ENCODE peak calls at places on chromosomes 7 and 10, in five cellular contexts. C, L, N, R and G are unnamed samples.

GRCh38 chr7:116101709-116102108 is 71.1 kb upstream of the TFEC start:
- DNase-seq in C (no peak), L (no peak), N (no peak), R (no peak), G (peak; percentile 11)

GRCh38 chr10:89342219-89342966 is 14.6 kb downstream of the IFIT3 start:
- DNase-seq in C (peak; percentile 90), L (no peak), N (no peak), R (peak; percentile 69), G (peak; percentile 71)

GRCh38 chr10:91613411-91614253 is 19.2 kb downstream of the PPP1R3C start:
- DNase-seq in C (no peak), L (no peak), N (no peak), R (peak; percentile 98), G (peak; percentile 98)

GRCh38 chr10:17758200-17758599 is 6.2 kb downstream of the TMEM236 start:
- DNase-seq in C (no peak), L (no peak), N (no peak), R (no peak), G (peak; percentile 11)

GRCh38 chr7:22444181-22444966 is 55.6 kb downstream of the STEAP1B start:
- DNase-seq in C (no peak), L (peak; percentile 74), N (peak; percentile 43), R (no peak), G (no peak)

GRCh38 chr7:102193806-102194205 is 92.9 kb upstream of the SH2B2 start:
- DNase-seq in C (no peak), L (no peak), N (no peak), R (no peak), G (peak; percentile 2)

GRCh38 chr10:348456-348855 is 213.2 kb downstream of the ZMYND11 start:
- DNase-seq in C (no peak), L (no peak), N (peak; percentile 22), R (no peak), G (no peak)

GRCh38 chr10:4174197-4174596 is 389.2 kb upstream of the KLF6 start:
- DNase-seq in C (no peak), L (no peak), N (no peak), R (no peak), G (peak; percentile 6)

GRCh38 chr7:100583132-100584045 is 2.5 kb downstream of the LRCH4 start:
- DNase-seq in C (no peak), L (peak; percentile 6), N (peak; percentile 61), R (no peak), G (peak; percentile 70)

GRCh38 chr7:154909241-154910105 is 93.5 kb downstream of the PAXIP1 start:
- DNase-seq in C (no peak), L (no peak), N (no peak), R (no peak), G (no peak)

GRCh38 chr10:47438857-47439474 is 44.9 kb downstream of the ANXA8 start:
- DNase-seq in C (no peak), L (peak; percentile 62), N (peak; percentile 82), R (peak; percentile 20), G (peak; percentile 48)

GRCh38 chr7:55129409-55130078 is 110.7 kb downstream of the EGFR start:
- DNase-seq in C (no peak), L (no peak), N (no peak), R (no peak), G (peak; percentile 73)

GRCh38 chr7:115229401-115230083 is 307.6 kb downstream of the MDFIC start:
- DNase-seq in C (no peak), L (no peak), N (no peak), R (no peak), G (no peak)

GRCh38 chr7:127365164-127365956 is 27.1 kb downstream of the ZNF800 start:
- DNase-seq in C (no peak), L (no peak), N (no peak), R (no peak), G (no peak)

GRCh38 chr7:33726582-33726981 is 178.8 kb upstream of the BMPER start:
- DNase-seq in C (no peak), L (no peak), N (no peak), R (no peak), G (no peak)

GRCh38 chr10:127737563-127738511 is 852 bp downstream of the FOXI2 start:
- DNase-seq in C (no peak), L (no peak), N (no peak), R (no peak), G (no peak)

GRCh38 chr10:127881262-127881661 is 11.5 kb downstream of the CLRN3 start:
- DNase-seq in C (no peak), L (peak; percentile 19), N (peak; percentile 71), R (no peak), G (no peak)

GRCh38 chr7:47666164-47666862 is 84.4 kb upstream of the TNS3 start:
- DNase-seq in C (peak; percentile 77), L (no peak), N (no peak), R (no peak), G (peak; percentile 61)

GRCh38 chr7:101659706-101660105 is 30.6 kb upstream of the MYL10 start:
- DNase-seq in C (no peak), L (no peak), N (no peak), R (no peak), G (no peak)

GRCh38 chr10:22042557-22043326 is 39.2 kb upstream of the DNAJC1 start:
- DNase-seq in C (no peak), L (no peak), N (no peak), R (no peak), G (no peak)

GRCh38 chr7:4242706-4243105 is 439.4 kb upstream of the FOXK1 start:
- DNase-seq in C (no peak), L (no peak), N (no peak), R (no peak), G (no peak)

GRCh38 chr10:74021248-74022055 is 23.5 kb downstream of the VCL start:
- DNase-seq in C (no peak), L (no peak), N (no peak), R (peak; percentile 71), G (peak; percentile 94)

GRCh38 chr7:154415709-154416399 is 363.7 kb downstream of the DPP6 start:
- DNase-seq in C (no peak), L (no peak), N (no peak), R (no peak), G (no peak)

GRCh38 chr10:49163741-49164140 is 24.4 kb downstream of the TMEM273 start:
- DNase-seq in C (no peak), L (no peak), N (no peak), R (peak; percentile 47), G (peak; percentile 86)

GRCh38 chr7:55349126-55349525 is 16.0 kb upstream of the LANCL2 start:
- DNase-seq in C (peak; percentile 16), L (no peak), N (no peak), R (no peak), G (no peak)